ENCODE peak calls at places on chromosomes 6 and 20, in five cellular contexts. O is G401, N is right atrium auricular region, Q is cardiac muscle cell, Z is T-helper 2 cell. I is an unnamed sample.

GRCh38 chr6:129749749-129750120 is 39.8 kb upstream of the ARHGAP18 start:
- DNase-seq in O (no peak), N (no peak), Q (no peak), Z (no peak), I (no peak)

GRCh38 chr6:152368761-152369624 is 268.2 kb downstream of the SYNE1 start:
- DNase-seq in O (peak; percentile 33), N (peak; percentile 64), Q (no peak), Z (no peak), I (peak; percentile 37)

GRCh38 chr6:159654483-159655098 is 38.5 kb downstream of the SOD2 start:
- DNase-seq in O (peak; percentile 69), N (no peak), Q (peak; percentile 65), Z (no peak), I (peak; percentile 31)

GRCh38 chr6:99933129-99933528 is 60.9 kb downstream of the MCHR2 start:
- DNase-seq in O (no peak), N (no peak), Q (no peak), Z (no peak), I (no peak)

GRCh38 chr6:30748851-30749540 is 4.6 kb upstream of the IER3 start:
- DNase-seq in O (no peak), N (no peak), Q (no peak), Z (no peak), I (no peak)

GRCh38 chr6:150685860-150686259 is 86.2 kb downstream of the PLEKHG1 start:
- DNase-seq in O (no peak), N (no peak), Q (no peak), Z (no peak), I (peak; percentile 51)

GRCh38 chr20:52490715-52491430 is 299.3 kb upstream of the ZFP64 start:
- DNase-seq in O (no peak), N (no peak), Q (no peak), Z (no peak), I (no peak)

GRCh38 chr20:57987659-57988058 is 240.8 kb downstream of the ANKRD60 start:
- DNase-seq in O (no peak), N (no peak), Q (no peak), Z (no peak), I (no peak)

GRCh38 chr20:5400164-5400762 is 83.5 kb upstream of the PROKR2 start:
- DNase-seq in O (no peak), N (no peak), Q (peak; percentile 77), Z (no peak), I (no peak)

GRCh38 chr20:25695532-25696383 is 895 bp downstream of the ZNF337 start:
- DNase-seq in O (no peak), N (no peak), Q (no peak), Z (no peak), I (no peak)

GRCh38 chr6:21019614-21020013 is 485.4 kb downstream of the CDKAL1 start:
- DNase-seq in O (no peak), N (no peak), Q (no peak), Z (no peak), I (no peak)

GRCh38 chr6:149806127-149806526 is 56.6 kb downstream of the PCMT1 start:
- DNase-seq in O (no peak), N (no peak), Q (no peak), Z (no peak), I (no peak)

I was measured in D341Med.